ENCODE peak calls at places on chromosomes 3 and 15, in six cellular contexts. E is PC-9; D is activated naive CD8-positive, alpha-beta T cell treated with anti-CD3 and anti-CD28 coated beads for 36 hours; B is WERI-Rb-1; P is AG09309; Q is DMS53. G is an unnamed sample.

GRCh38 chr15:27418729-27419128 is 447.7 kb downstream of the GABRG3 start:
- DNase-seq in E (no peak), D (no peak), B (no peak), P (no peak), Q (peak; percentile 54), G (no peak)

GRCh38 chr3:2655229-2655701 is 454.9 kb downstream of the IL5RA start:
- DNase-seq in E (no peak), D (no peak), B (no peak), P (no peak), Q (no peak), G (no peak)

GRCh38 chr3:188890572-188891270 is 281.1 kb upstream of the TPRG1 start:
- DNase-seq in E (no peak), D (no peak), B (no peak), P (peak; percentile 38), Q (no peak), G (no peak)

GRCh38 chr3:188439080-188439479 is 285.1 kb downstream of the LPP start:
- DNase-seq in E (no peak), D (peak; percentile 25), B (no peak), P (no peak), Q (no peak), G (peak; percentile 37)

GRCh38 chr3:195450731-195451229 is 8.0 kb upstream of the ACAP2 start:
- DNase-seq in E (no peak), D (no peak), B (peak; percentile 45), P (peak; percentile 74), Q (peak; percentile 20), G (no peak)

GRCh38 chr3:22284559-22284958 is 533.5 kb upstream of the ZNF385D start:
- DNase-seq in E (no peak), D (no peak), B (no peak), P (no peak), Q (peak; percentile 2), G (no peak)

GRCh38 chr3:43017593-43018195 is 38.6 kb downstream of the GASK1A start:
- DNase-seq in E (no peak), D (no peak), B (no peak), P (no peak), Q (no peak), G (no peak)

GRCh38 chr3:13507791-13508339 is 27.8 kb downstream of the HDAC11 start:
- DNase-seq in E (peak; percentile 52), D (no peak), B (no peak), P (no peak), Q (no peak), G (peak; percentile 52)

GRCh38 chr15:101455291-101455916 is 34.1 kb downstream of the PCSK6 start:
- DNase-seq in E (no peak), D (no peak), B (no peak), P (no peak), Q (no peak), G (peak; percentile 24)

GRCh38 chr15:47402829-47403228 is 314.5 kb upstream of the SEMA6D start:
- DNase-seq in E (no peak), D (no peak), B (no peak), P (no peak), Q (no peak), G (no peak)

GRCh38 chr15:52787549-52788098 is 2.5 kb downstream of the ONECUT1 start:
- DNase-seq in E (no peak), D (no peak), B (no peak), P (no peak), Q (peak; percentile 56), G (no peak)

GRCh38 chr3:106692624-106693023 is 684.6 kb upstream of the CCDC54 start:
- DNase-seq in E (no peak), D (no peak), B (no peak), P (no peak), Q (no peak), G (no peak)

G was measured in trophoblast cell.